ENCODE peak calls at places on chromosomes 6 and 20, in nine cellular contexts. I is body of pancreas, N is A549, J is right lobe of liver, A is breast epithelium, T is ovary, U is Peyer's patch, P is IMR-90, R is spleen. D is an unnamed sample. For H3K4me1, the result is how much of the 10 kb centered on the place peaks cover.

GRCh38 chr6:116072368-116072767 is 11.7 kb upstream of the FRK start:
- DNase-seq in I (no peak), N (no peak), J (no peak), A (no peak), T (no peak), U (no peak), P (no peak), R (no peak), D (no peak)

GRCh38 chr6:75130784-75131183 is 75.1 kb downstream of the COL12A1 start:
- DNase-seq in I (no peak), N (no peak), J (no peak), A (no peak), T (peak), U (no peak), P (peak), R (no peak), D (no peak)

GRCh38 chr20:62812907-62813200 is 4.0 kb upstream of the COL9A3 start:
- DNase-seq in I (no peak), N (no peak), J (no peak), A (no peak), T (no peak), U (no peak), P (no peak), R (no peak), D (no peak)

GRCh38 chr6:15907914-15908518 is 220.9 kb upstream of the MYLIP start:
- DNase-seq in I (peak), N (no peak), J (no peak), A (peak), T (no peak), U (peak), P (no peak), R (no peak), D (peak)

GRCh38 chr6:161548713-161549112 is 274.9 kb upstream of the AGPAT4 start:
- DNase-seq in I (no peak), N (no peak), J (no peak), A (no peak), T (no peak), U (no peak), P (no peak), R (no peak), D (no peak)

GRCh38 chr20:26209171-26209941 is 512.7 kb upstream of the ZNF337 start:
- DNase-seq in I (no peak), N (no peak), J (no peak), A (no peak), T (no peak), U (no peak), P (peak), R (peak), D (no peak)

GRCh38 chr6:27592481-27593199 is 119.7 kb upstream of the ZNF184 start:
- DNase-seq in I (no peak), N (peak), J (no peak), A (no peak), T (no peak), U (no peak), P (peak), R (no peak), D (no peak)

GRCh38 chr6:50270427-50270826 is 220.7 kb upstream of the DEFB112 start:
- DNase-seq in I (no peak), N (no peak), J (no peak), A (no peak), T (no peak), U (no peak), P (no peak), R (no peak), D (no peak)

GRCh38 chr20:62186887-62187866 is 4.3 kb downstream of the MTG2 start:
- DNase-seq in I (no peak), N (no peak), J (no peak), A (no peak), T (no peak), U (no peak), P (peak), R (peak), D (no peak)

GRCh38 chr20:5470943-5471342 is 154.2 kb upstream of the PROKR2 start:
- DNase-seq in I (no peak), N (no peak), J (no peak), A (no peak), T (no peak), U (no peak), P (no peak), R (no peak), D (no peak)

GRCh38 chr6:30325150-30325872 is 1.4 kb upstream of the TRIM39 start:
- DNase-seq in I (peak), N (peak), J (no peak), A (no peak), T (no peak), U (no peak), P (peak), R (peak), D (peak)

GRCh38 chr6:125791151-125791819 is 525 bp downstream of the NCOA7 start:
- DNase-seq in I (peak), N (peak), J (no peak), A (no peak), T (no peak), U (peak), P (peak), R (peak), D (peak)

GRCh38 chr6:122947355-122947754 is 48.7 kb upstream of the CLVS2 start:
- DNase-seq in I (no peak), N (peak), J (no peak), A (no peak), T (no peak), U (no peak), P (no peak), R (no peak), D (no peak)

GRCh38 chr6:140071115-140071514 is 696.7 kb upstream of the CITED2 start:
- DNase-seq in I (peak), N (no peak), J (no peak), A (no peak), T (no peak), U (no peak), P (peak), R (no peak), D (no peak)

GRCh38 chr6:26400626-26401025 is 1.4 kb upstream of the BTN3A1 start:
- DNase-seq in I (no peak), N (no peak), J (no peak), A (no peak), T (no peak), U (no peak), P (no peak), R (no peak), D (no peak)

DNA sequence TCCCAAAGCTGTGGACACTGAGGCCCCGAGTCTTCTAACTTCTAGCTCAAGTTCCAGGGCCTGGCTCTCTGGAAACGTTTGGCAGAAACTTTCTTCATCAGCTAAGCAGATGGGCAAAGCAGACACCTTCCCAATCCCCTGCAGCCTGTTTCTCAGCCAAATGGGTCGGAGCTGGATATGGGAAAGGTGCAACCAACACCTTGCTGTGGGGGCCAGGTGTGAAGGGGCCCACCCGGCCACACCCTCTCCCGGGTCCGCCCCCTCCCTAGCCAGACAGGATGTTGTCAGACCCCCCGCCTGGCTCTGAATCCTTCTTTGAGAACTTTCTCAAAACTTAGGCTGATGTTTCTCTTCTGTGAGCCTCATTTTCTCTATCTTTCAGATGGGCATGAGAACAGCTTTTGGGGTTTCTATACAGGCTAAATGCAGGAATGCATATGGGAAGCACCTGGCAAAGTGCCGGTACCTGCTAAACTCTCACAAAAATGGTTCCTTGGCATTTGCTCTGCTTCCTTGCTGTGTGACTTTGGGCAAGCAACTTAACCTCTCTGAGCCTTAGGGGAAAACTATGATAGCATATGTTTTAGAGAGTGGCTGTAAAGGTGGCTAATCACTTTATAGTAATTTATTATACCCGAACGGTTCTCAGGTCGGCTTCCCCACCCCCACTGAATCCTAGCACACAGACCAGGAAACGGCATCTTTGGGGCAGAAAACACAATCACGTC is 1.8 kb downstream of the SNAI1 start:
- DNase-seq in I (no peak), N (no peak), J (no peak), A (no peak), T (no peak), U (no peak), P (no peak), R (no peak), D (no peak)
- H3K4me1 ChIP-seq in I (under half), N (half or more), J (under half), A (under half), T (under half), U (under half), P (under half), R (half or more), D (under half)

GRCh38 chr20:1334761-1335160 is 5.8 kb upstream of the SDCBP2 start:
- DNase-seq in I (no peak), N (peak), J (no peak), A (no peak), T (no peak), U (peak), P (no peak), R (peak), D (no peak)

GRCh38 chr20:1336699-1337387 is 7.9 kb upstream of the SDCBP2 start:
- DNase-seq in I (peak), N (no peak), J (peak), A (peak), T (peak), U (peak), P (no peak), R (peak), D (peak)

GRCh38 chr20:1334370-1334731 is 5.4 kb upstream of the SDCBP2 start:
- DNase-seq in I (no peak), N (no peak), J (no peak), A (no peak), T (no peak), U (no peak), P (no peak), R (no peak), D (no peak)

GRCh38 chr20:1337441-1337840 is 8.5 kb upstream of the SDCBP2 start:
- DNase-seq in I (no peak), N (no peak), J (no peak), A (no peak), T (no peak), U (no peak), P (no peak), R (no peak), D (no peak)

DNA sequence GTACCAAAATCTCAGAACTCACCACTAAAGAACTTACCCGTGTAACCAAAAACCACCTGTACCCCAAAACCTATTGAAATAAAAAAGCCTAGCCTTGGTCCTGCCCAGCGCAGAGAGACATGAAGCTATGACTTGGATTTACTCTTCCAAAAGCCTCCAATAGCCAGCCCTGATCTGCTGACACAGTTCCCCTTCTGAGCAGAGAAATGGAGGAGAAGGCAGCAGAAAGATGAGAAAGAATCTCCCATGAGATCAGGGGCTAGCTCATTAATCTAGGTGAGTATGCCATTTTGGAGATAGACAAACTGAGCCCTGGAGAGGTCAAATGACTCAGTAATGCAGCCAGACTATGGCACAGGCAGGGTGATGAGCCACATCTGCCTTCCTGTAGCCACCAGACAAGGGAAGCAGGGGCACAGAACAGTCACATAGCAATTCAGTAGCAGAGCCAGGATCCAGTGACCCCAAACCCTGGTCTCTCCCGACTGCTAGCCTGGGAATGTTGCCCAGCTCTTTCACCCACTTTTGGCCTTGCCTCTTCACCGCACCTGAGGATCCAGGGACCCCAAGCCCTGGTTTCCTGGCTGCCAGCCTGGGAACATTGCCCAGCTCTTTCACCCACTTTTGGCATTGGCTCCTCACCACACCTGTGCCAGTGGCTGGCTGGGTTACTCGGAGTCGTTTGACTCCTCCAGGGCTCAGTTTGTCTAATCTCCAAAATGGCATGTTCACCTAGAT is 7.2 kb upstream of the SDCBP2 start:
- DNase-seq in I (no peak), N (no peak), J (peak), A (no peak), T (no peak), U (peak), P (no peak), R (peak), D (no peak)
- TF ChIP-seq POLR2A in I (no peak), N (no peak), J (no peak), A (no peak), T (no peak), U (no peak), P (no peak), R (no peak), D (no peak)

GRCh38 chr20:35616465-35617396 is 1.1 kb downstream of the SPAG4 start:
- DNase-seq in I (peak), N (peak), J (peak), A (peak), T (peak), U (peak), P (peak), R (peak), D (peak)

GRCh38 chr20:35617397-35618031 is 1.9 kb downstream of the SPAG4 start:
- DNase-seq in I (peak), N (peak), J (peak), A (no peak), T (peak), U (peak), P (peak), R (peak), D (peak)

GRCh38 chr20:35619196-35620095 is 3.8 kb downstream of the SPAG4 start:
- DNase-seq in I (peak), N (peak), J (peak), A (peak), T (peak), U (peak), P (peak), R (peak), D (peak)

GRCh38 chr20:35618372-35619131 is 2.9 kb downstream of the SPAG4 start:
- DNase-seq in I (peak), N (no peak), J (peak), A (no peak), T (peak), U (peak), P (peak), R (peak), D (no peak)

GRCh38 chr20:35618032-35618371 is 2.4 kb downstream of the SPAG4 start:
- DNase-seq in I (no peak), N (no peak), J (peak), A (no peak), T (no peak), U (no peak), P (no peak), R (peak), D (no peak)
- H3K4me1 ChIP-seq in I (under half), N (under half), J (under half), A (under half), T (under half), U (under half), P (under half), R (under half), D (under half)

DNA sequence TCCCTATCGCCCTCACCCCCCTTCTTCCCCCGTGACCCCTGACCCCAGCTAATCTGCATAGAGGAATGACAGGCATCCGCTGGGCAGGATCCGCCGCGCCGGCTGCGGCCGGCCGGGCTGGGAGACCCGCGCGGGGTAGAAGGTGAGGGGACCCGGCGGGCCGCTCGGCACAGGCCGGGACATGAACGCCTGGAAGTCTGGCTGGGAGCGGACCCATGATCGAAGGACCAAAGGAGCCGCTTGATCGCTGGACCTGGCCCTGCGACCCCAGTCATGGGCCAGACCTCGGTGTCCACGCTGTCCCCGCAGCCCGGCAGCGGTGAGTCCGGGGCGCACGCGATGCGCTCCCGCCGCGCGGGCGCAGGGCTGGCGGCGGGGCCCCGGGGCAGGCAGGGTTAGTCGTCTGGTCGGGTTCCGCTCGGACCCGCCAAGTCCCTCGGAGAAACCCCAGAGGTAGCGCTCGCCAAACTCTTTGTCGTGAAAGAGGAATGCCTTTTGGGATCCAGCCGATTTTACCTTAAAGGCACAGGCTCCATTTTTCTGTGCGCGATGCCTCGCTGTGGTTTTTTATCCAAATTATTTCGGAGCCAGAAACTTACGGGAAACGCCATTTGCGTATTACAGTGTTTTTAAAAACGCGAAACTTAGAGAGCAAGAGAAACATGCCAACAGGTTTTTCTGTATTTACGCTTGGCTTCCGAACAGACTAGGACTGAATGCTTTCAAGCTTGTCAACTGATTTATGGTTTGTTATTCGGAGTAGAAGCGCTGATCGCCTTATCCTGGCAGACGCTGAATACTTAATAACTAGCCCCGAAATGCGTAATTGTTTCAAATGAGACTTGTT is at the start of gene PHACTR2:
- DNase-seq in I (peak), N (peak), J (peak), A (peak), T (peak), U (peak), P (peak), R (peak), D (peak)
- TF ChIP-seq POLR2A in I (peak), N (no peak), J (peak), A (no peak), T (no peak), U (no peak), P (no peak), R (peak), D (peak)

D was measured in transverse colon.